ENCODE peak calls at places on chromosomes 6 and 20, in eight cellular contexts. P is HT1080; M is NCI-H2171 treated with DMSO at 0.1 percent for 48 hours; U is transverse colon; H is GM13977; Y is HTR-8/SVneo; I is NCI-H1694 treated with DMSO at 0.1 percent for 48 hours; S is effector memory CD4-positive, alpha-beta T cell. Z is an unnamed sample.

GRCh38 chr6:95576218-95576617 is 1.1 kb upstream of the MANEA start:
- DNase-seq in U (no peak), I (no peak), M (no peak), P (no peak), S (no peak), H (no peak), Y (no peak), Z (no peak)

GRCh38 chr20:63627129-63627699 is 313 bp upstream of the GMEB2 start:
- DNase-seq in U (peak; percentile 97), P (peak; percentile 88), H (peak; percentile 99), M (peak; percentile 92), S (peak; percentile 54), Y (peak; percentile 100), I (peak; percentile 70), Z (peak; percentile 98)

GRCh38 chr6:151180321-151180720 is 59.4 kb upstream of the AKAP12 start:
- DNase-seq in H (no peak), Y (no peak), P (no peak), S (no peak), I (no peak), U (no peak), M (no peak), Z (no peak)

GRCh38 chr6:16711551-16712249 is 49.6 kb downstream of the ATXN1 start:
- DNase-seq in U (peak; percentile 37), I (no peak), Y (no peak), M (no peak), H (no peak), P (peak; percentile 92), S (peak; percentile 63), Z (no peak)

GRCh38 chr20:1286267-1287036 is 20.4 kb downstream of the SNPH start:
- DNase-seq in U (no peak), S (no peak), H (no peak), M (no peak), P (no peak), I (no peak), Y (no peak), Z (no peak)

GRCh38 chr20:33825340-33826269 is 14.5 kb downstream of the CHMP4B start:
- DNase-seq in P (no peak), I (no peak), S (no peak), Y (no peak), U (no peak), M (no peak), H (no peak), Z (no peak)

GRCh38 chr6:13760948-13761347 is 49.3 kb upstream of the RANBP9 start:
- DNase-seq in P (no peak), I (no peak), S (no peak), M (no peak), H (no peak), U (no peak), Y (no peak), Z (no peak)

GRCh38 chr6:4804095-4804494 is 27.9 kb downstream of the CDYL start:
- DNase-seq in I (no peak), S (no peak), P (peak; percentile 54), Y (no peak), M (no peak), H (no peak), U (peak; percentile 37), Z (no peak)

GRCh38 chr6:4973972-4974885 is 29.6 kb downstream of the RPP40 start:
- DNase-seq in I (no peak), U (no peak), H (no peak), M (no peak), P (no peak), S (no peak), Y (peak; percentile 14), Z (no peak)

GRCh38 chr6:142827356-142827755 is 117.6 kb downstream of the HIVEP2 start:
- DNase-seq in I (no peak), P (no peak), M (no peak), Y (no peak), H (no peak), S (no peak), U (peak; percentile 71), Z (no peak)

GRCh38 chr6:9554806-9555205 is 860.1 kb downstream of the TFAP2A start:
- DNase-seq in S (no peak), U (no peak), H (no peak), P (no peak), M (no peak), I (no peak), Y (no peak), Z (no peak)

GRCh38 chr6:39228992-39229767 is at the start of gene KCNK5:
- DNase-seq in S (peak; percentile 28), Y (no peak), M (peak; percentile 77), U (peak; percentile 90), H (peak; percentile 88), I (peak; percentile 48), P (no peak), Z (peak; percentile 92)

GRCh38 chr6:21593927-21594421 is 423 bp downstream of the SOX4 start:
- DNase-seq in Y (no peak), P (no peak), S (no peak), U (peak; percentile 41), M (no peak), I (peak; percentile 55), H (peak; percentile 40), Z (no peak)

GRCh38 chr6:42220754-42221153 is 3.1 kb upstream of the MRPS10 start:
- DNase-seq in H (no peak), M (no peak), S (no peak), P (no peak), I (no peak), U (no peak), Y (no peak), Z (no peak)

GRCh38 chr6:13846841-13847240 is 32.5 kb upstream of the MCUR1 start:
- DNase-seq in H (no peak), S (no peak), P (peak; percentile 16), Y (no peak), M (no peak), U (no peak), I (no peak), Z (no peak)

GRCh38 chr6:50198245-50198644 is 148.5 kb upstream of the DEFB112 start:
- DNase-seq in U (no peak), M (no peak), H (no peak), I (no peak), P (no peak), S (no peak), Y (no peak), Z (no peak)

GRCh38 chr6:153104220-153104619 is 26.9 kb downstream of the RGS17 start:
- DNase-seq in M (no peak), Y (no peak), H (no peak), S (no peak), I (no peak), P (no peak), U (no peak), Z (no peak)

GRCh38 chr6:10759884-10760329 is 12.3 kb downstream of the TMEM14B start:
- DNase-seq in S (no peak), I (no peak), H (no peak), P (peak; percentile 93), Y (peak; percentile 34), U (no peak), M (peak; percentile 85), Z (no peak)

GRCh38 chr6:84052204-84052882 is 18.8 kb downstream of the MRAP2 start:
- DNase-seq in I (peak; percentile 76), U (no peak), H (no peak), Y (peak; percentile 46), S (no peak), M (peak; percentile 93), P (peak; percentile 54), Z (peak; percentile 23)

GRCh38 chr6:30829639-30830250 is 54.6 kb upstream of the DDR1 start:
- DNase-seq in U (no peak), I (no peak), M (no peak), P (no peak), S (no peak), H (no peak), Y (no peak), Z (no peak)

GRCh38 chr6:46453756-46454316 is 37.4 kb downstream of the RCAN2 start:
- DNase-seq in U (no peak), P (no peak), S (no peak), I (no peak), H (no peak), Y (no peak), M (no peak), Z (no peak)

GRCh38 chr6:162058281-162058875 is 669.2 kb downstream of the PRKN start:
- DNase-seq in Y (no peak), M (no peak), S (no peak), I (no peak), P (peak; percentile 56), H (no peak), U (no peak), Z (peak; percentile 87)

GRCh38 chr6:79570802-79571367 is 33.7 kb upstream of the LCA5 start:
- DNase-seq in I (peak; percentile 78), H (peak; percentile 34), P (peak; percentile 40), Y (peak; percentile 17), U (no peak), M (peak; percentile 81), S (no peak), Z (no peak)

GRCh38 chr20:14383326-14383725 is 45.9 kb upstream of the FLRT3 start:
- DNase-seq in H (no peak), M (no peak), Y (no peak), S (no peak), P (no peak), U (no peak), I (no peak), Z (no peak)

GRCh38 chr20:49281059-49281912 is 3.4 kb upstream of the ZNFX1 start:
- DNase-seq in M (no peak), P (peak; percentile 79), S (no peak), I (no peak), H (no peak), Y (no peak), U (no peak), Z (no peak)

GRCh38 chr20:11302436-11302835 is 615.3 kb upstream of the BTBD3 start:
- DNase-seq in M (no peak), H (no peak), I (no peak), P (no peak), S (no peak), Y (no peak), U (no peak), Z (no peak)

GRCh38 chr20:51450221-51450712 is 92.3 kb downstream of the NFATC2 start:
- DNase-seq in S (no peak), H (no peak), Y (no peak), P (peak; percentile 27), M (no peak), I (no peak), U (no peak), Z (no peak)

Z was measured in pancreas.